ENCODE peak calls at places on chromosomes 2 and 18, in ten cellular contexts. K, B, L, O, N, A, Q, U, W and D are unnamed samples.

GRCh38 chr2:217653240-217653639 is 349.6 kb downstream of the TNS1 start:
- DNase-seq in L (peak), O (peak), U (no peak), W (peak), N (peak), A (peak), K (peak), Q (no peak), B (no peak), D (no peak)

GRCh38 chr18:65938592-65939372 is 188.0 kb downstream of the CDH7 start:
- DNase-seq in U (peak), L (peak), A (peak), B (peak), O (peak), Q (peak), N (no peak), K (no peak), W (peak), D (peak)

GRCh38 chr18:67301592-67301991 is 214.9 kb downstream of the DSEL start:
- DNase-seq in B (no peak), U (no peak), A (peak), W (peak), O (no peak), L (peak), N (no peak), K (peak), Q (no peak), D (no peak)

GRCh38 chr2:70981866-70982810 is 3.7 kb downstream of the ANKRD53 start:
- DNase-seq in N (no peak), L (no peak), O (no peak), W (no peak), A (no peak), K (no peak), B (no peak), Q (no peak), U (no peak), D (no peak)

GRCh38 chr2:64325852-64326577 is 127.9 kb upstream of the LGALSL start:
- DNase-seq in O (no peak), B (no peak), L (no peak), K (peak), N (no peak), A (no peak), Q (peak), U (no peak), W (no peak), D (no peak)

GRCh38 chr2:212646698-212647097 is 108.1 kb upstream of the ERBB4 start:
- DNase-seq in O (peak), B (no peak), U (no peak), Q (no peak), L (peak), W (peak), K (peak), A (peak), N (peak), D (no peak)

GRCh38 chr2:201936817-201937216 is 96.8 kb upstream of the FZD7 start:
- DNase-seq in B (no peak), N (no peak), A (no peak), L (no peak), O (no peak), Q (no peak), K (no peak), W (no peak), U (no peak), D (no peak)

GRCh38 chr18:32771871-32772499 is 838 bp downstream of the KLHL14 start:
- DNase-seq in L (no peak), O (no peak), A (peak), U (peak), W (no peak), K (no peak), Q (no peak), B (no peak), N (no peak), D (peak)

GRCh38 chr18:37261988-37262387 is 303.6 kb downstream of the CELF4 start:
- DNase-seq in O (no peak), L (no peak), K (no peak), W (no peak), N (no peak), U (no peak), Q (no peak), B (no peak), A (no peak), D (no peak)

GRCh38 chr2:100254646-100255210 is 67.6 kb downstream of the LONRF2 start:
- DNase-seq in Q (no peak), N (no peak), L (no peak), K (no peak), A (no peak), U (no peak), O (no peak), W (no peak), B (no peak), D (no peak)

GRCh38 chr18:23114171-23114881 is 21.0 kb upstream of the CABLES1 start:
- DNase-seq in U (no peak), K (no peak), N (no peak), Q (no peak), L (no peak), W (no peak), O (no peak), A (peak), B (no peak), D (no peak)

GRCh38 chr2:168526641-168527040 is 70.6 kb downstream of the CERS6 start:
- DNase-seq in O (no peak), A (peak), Q (no peak), N (no peak), U (no peak), K (peak), L (no peak), B (no peak), W (no peak), D (no peak)

GRCh38 chr18:54883816-54884604 is 55.7 kb downstream of the RAB27B start:
- DNase-seq in W (peak), O (no peak), A (peak), B (no peak), Q (no peak), L (peak), K (no peak), N (no peak), U (no peak), D (no peak)

GRCh38 chr2:224038049-224038829 is 847 bp downstream of the SERPINE2 start:
- DNase-seq in N (no peak), U (peak), A (peak), L (peak), Q (no peak), B (no peak), K (peak), W (peak), O (peak), D (peak)

GRCh38 chr2:125526093-125526492 is 1129.9 kb upstream of the GYPC start:
- DNase-seq in N (no peak), W (no peak), A (no peak), Q (no peak), U (no peak), B (no peak), L (no peak), K (no peak), O (no peak), D (peak)

GRCh38 chr2:200585340-200585729 is 479 bp upstream of the AOX1 start:
- DNase-seq in W (no peak), Q (no peak), U (no peak), B (no peak), K (no peak), A (no peak), N (no peak), L (no peak), O (no peak), D (no peak)

GRCh38 chr2:85312404-85312803 is 15.4 kb downstream of the TGOLN2 start:
- DNase-seq in U (no peak), L (peak), Q (no peak), B (no peak), N (no peak), K (peak), O (peak), W (peak), A (peak), D (no peak)

GRCh38 chr2:98049991-98050519 is 36.9 kb upstream of the VWA3B start:
- DNase-seq in U (no peak), O (no peak), B (peak), Q (no peak), W (no peak), K (peak), A (no peak), N (peak), L (no peak), D (no peak)

GRCh38 chr18:76553715-76554603 is 58.9 kb upstream of the ZNF516 start:
- DNase-seq in K (peak), Q (no peak), W (no peak), L (peak), U (no peak), A (peak), O (no peak), B (no peak), N (no peak), D (no peak)

GRCh38 chr2:28588231-28588725 is 92.4 kb downstream of the PLB1 start:
- DNase-seq in Q (no peak), N (no peak), B (no peak), L (no peak), A (no peak), U (no peak), W (no peak), K (no peak), O (no peak), D (no peak)

GRCh38 chr2:65317841-65318240 is 90.2 kb downstream of the ACTR2 start:
- DNase-seq in A (peak), O (no peak), N (peak), U (no peak), W (no peak), B (no peak), K (no peak), L (no peak), Q (no peak), D (no peak)

GRCh38 chr2:58923869-58924268 is 682.7 kb upstream of the FANCL start:
- DNase-seq in W (peak), N (no peak), Q (no peak), O (no peak), U (no peak), L (peak), A (peak), K (no peak), B (no peak), D (no peak)

GRCh38 chr2:47819834-47820233 is 36.9 kb downstream of the MSH6 start:
- DNase-seq in W (no peak), K (peak), L (no peak), Q (no peak), A (peak), B (no peak), U (no peak), O (no peak), N (no peak), D (no peak)

GRCh38 chr2:127454595-127455565 is 36.7 kb downstream of the PROC start:
- DNase-seq in N (no peak), L (no peak), U (peak), B (no peak), A (no peak), Q (no peak), K (no peak), W (no peak), O (no peak), D (no peak)

GRCh38 chr2:128549094-128549493 is 230.4 kb upstream of the HS6ST1 start:
- DNase-seq in B (no peak), O (no peak), A (peak), N (no peak), K (no peak), U (no peak), Q (no peak), L (no peak), W (no peak), D (no peak)

GRCh38 chr2:159615936-159616733 is at the start of gene BAZ2B:
- DNase-seq in Q (no peak), O (peak), W (peak), N (no peak), K (peak), A (peak), U (peak), B (peak), L (peak), D (peak)

GRCh38 chr2:222861411-222862067 is 703 bp downstream of the ACSL3 start:
- DNase-seq in O (no peak), K (peak), A (peak), W (no peak), L (peak), U (no peak), Q (no peak), B (peak), N (no peak), D (no peak)

GRCh38 chr2:66494708-66495107 is 59.8 kb downstream of the MEIS1 start:
- DNase-seq in Q (no peak), O (peak), U (no peak), L (peak), A (peak), K (peak), B (peak), W (peak), N (peak), D (no peak)

GRCh38 chr18:23281626-23282436 is 146.5 kb downstream of the CABLES1 start:
- DNase-seq in U (no peak), B (no peak), K (peak), N (peak), L (peak), O (peak), Q (no peak), A (peak), W (no peak), D (peak)

GRCh38 chr2:19120941-19121750 is 237.3 kb downstream of the OSR1 start:
- DNase-seq in B (no peak), K (peak), A (peak), W (peak), U (no peak), Q (no peak), N (peak), L (peak), O (peak), D (no peak)

GRCh38 chr2:207801259-207801658 is 31.6 kb upstream of the FZD5 start:
- DNase-seq in N (no peak), O (no peak), L (no peak), B (peak), W (no peak), K (no peak), Q (no peak), U (no peak), A (no peak), D (peak)

GRCh38 chr18:40577255-40577654 is 1377.8 kb upstream of the PIK3C3 start:
- DNase-seq in K (no peak), L (peak), A (no peak), N (no peak), Q (no peak), O (no peak), W (peak), U (no peak), B (no peak), D (no peak)

GRCh38 chr2:239818531-239819011 is 206.6 kb downstream of the NDUFA10 start:
- DNase-seq in K (no peak), N (no peak), A (no peak), W (no peak), Q (no peak), B (no peak), O (no peak), U (no peak), L (no peak), D (no peak)

GRCh38 chr2:11073791-11074190 is 81.5 kb upstream of the SLC66A3 start:
- DNase-seq in A (peak), Q (no peak), B (no peak), L (peak), U (no peak), K (no peak), O (no peak), N (no peak), W (peak), D (no peak)

GRCh38 chr2:1881502-1881901 is 137.2 kb upstream of the PXDN start:
- DNase-seq in N (no peak), B (no peak), Q (no peak), K (no peak), L (no peak), A (no peak), W (no peak), U (no peak), O (no peak), D (no peak)

GRCh38 chr2:71879509-71880184 is 268.0 kb downstream of the CYP26B1 start:
- DNase-seq in B (no peak), Q (no peak), W (no peak), O (no peak), K (no peak), L (no peak), N (no peak), U (no peak), A (peak), D (no peak)

GRCh38 chr18:9469700-9470099 is 5.6 kb upstream of the RALBP1 start:
- DNase-seq in N (no peak), A (no peak), K (peak), U (no peak), W (no peak), B (no peak), Q (no peak), O (no peak), L (no peak), D (no peak)

GRCh38 chr2:218869064-218869463 is 9.5 kb downstream of the WNT6 start:
- DNase-seq in N (no peak), L (no peak), K (no peak), O (no peak), B (no peak), U (no peak), W (no peak), A (no peak), Q (no peak), D (no peak)

GRCh38 chr2:218873359-218874194 is 7.1 kb upstream of the WNT10A start:
- DNase-seq in B (no peak), W (no peak), O (no peak), L (no peak), U (peak), K (no peak), A (no peak), N (no peak), Q (no peak), D (peak)

GRCh38 chr2:218872645-218873358 is 7.8 kb upstream of the WNT10A start:
- DNase-seq in Q (no peak), W (no peak), K (no peak), L (no peak), B (no peak), A (no peak), O (no peak), N (no peak), U (peak), D (peak)

GRCh38 chr2:218870984-218871344 is 9.7 kb upstream of the WNT10A start:
- DNase-seq in B (no peak), Q (no peak), K (no peak), N (no peak), L (no peak), O (no peak), U (no peak), A (no peak), W (no peak), D (no peak)

GRCh38 chr2:218871345-218872302 is 9.0 kb upstream of the WNT10A start:
- DNase-seq in W (no peak), K (no peak), L (no peak), U (no peak), Q (no peak), O (no peak), N (no peak), A (peak), B (no peak), D (no peak)
- TF ChIP-seq EZH2 in W (peak), K (no peak), L (peak), U (peak), Q (no peak), O (no peak), N (no peak), A (no peak), B (no peak), D (peak)

DNA sequence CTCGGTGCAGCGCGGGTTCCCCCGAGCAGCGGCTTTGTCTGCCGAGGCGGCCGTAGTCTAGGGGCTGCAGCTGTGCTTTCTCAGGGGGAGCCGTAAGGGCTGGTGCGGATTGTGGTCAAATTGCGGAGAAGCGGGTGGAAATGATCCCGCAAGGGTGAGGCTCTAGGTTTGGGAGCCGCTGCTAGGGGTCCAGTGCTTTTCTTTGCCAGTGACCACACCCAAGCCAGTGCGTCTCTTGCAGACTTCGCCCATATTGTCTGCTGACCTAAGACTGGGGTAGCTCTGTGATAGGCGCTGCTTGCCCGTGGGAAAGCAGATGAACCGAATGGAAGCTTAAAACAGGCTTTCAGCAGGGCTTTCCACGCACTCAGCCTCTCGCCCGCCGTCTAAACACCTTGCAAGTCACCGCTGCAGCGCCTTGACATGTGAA is 2.1 kb downstream of the DPYSL5 start:
- DNase-seq in O (no peak), U (peak), Q (no peak), A (no peak), N (no peak), K (no peak), W (no peak), B (no peak), L (no peak), D (peak)
- TF ChIP-seq EZH2 in O (no peak), U (no peak), Q (no peak), A (peak), N (peak), K (peak), W (peak), B (no peak), L (peak), D (no peak)

GRCh38 chr2:153476491-153477095 is 2.0 kb downstream of the RPRM start:
- DNase-seq in N (no peak), Q (no peak), W (no peak), U (peak), L (no peak), B (no peak), O (no peak), A (peak), K (no peak), D (peak)
- TF ChIP-seq EZH2 in N (no peak), Q (no peak), W (no peak), U (no peak), L (no peak), B (no peak), O (no peak), A (no peak), K (no peak), D (no peak)

GRCh38 chr2:172091626-172092566 is 6.6 kb downstream of the DLX1 start:
- DNase-seq in K (no peak), A (no peak), B (no peak), N (no peak), Q (no peak), O (no peak), U (peak), L (no peak), W (no peak), D (peak)
- TF ChIP-seq EZH2 in K (no peak), A (no peak), B (no peak), N (no peak), Q (no peak), O (no peak), U (no peak), L (no peak), W (peak), D (peak)

GRCh38 chr2:9948721-9949120 is 2.8 kb upstream of the GRHL1 start:
- DNase-seq in Q (no peak), K (no peak), O (no peak), N (no peak), L (no peak), U (no peak), W (no peak), A (no peak), B (no peak), D (peak)

GRCh38 chr2:9950521-9951271 is 797 bp upstream of the GRHL1 start:
- DNase-seq in N (no peak), W (no peak), A (peak), U (peak), O (no peak), K (peak), Q (no peak), B (peak), L (peak), D (peak)

GRCh38 chr2:9949992-9950520 is 1.4 kb upstream of the GRHL1 start:
- DNase-seq in U (no peak), L (no peak), B (no peak), K (no peak), A (no peak), Q (no peak), O (no peak), N (no peak), W (no peak), D (peak)

GRCh38 chr2:9951272-9951521 is 296 bp upstream of the GRHL1 start:
- DNase-seq in L (no peak), W (no peak), N (no peak), B (no peak), O (no peak), U (no peak), K (no peak), A (no peak), Q (no peak), D (no peak)

GRCh38 chr2:9949239-9949991 is 2.1 kb upstream of the GRHL1 start:
- DNase-seq in K (no peak), A (no peak), N (no peak), L (no peak), U (no peak), Q (no peak), O (no peak), B (no peak), W (no peak), D (peak)
- TF ChIP-seq EZH2 in K (no peak), A (no peak), N (no peak), L (no peak), U (no peak), Q (no peak), O (no peak), B (no peak), W (no peak), D (no peak)